ENCODE peak calls at places on chromosome 6, in four cellular contexts. P is HepG2, F is WTC11, A is K562. X is an unnamed sample.
A peak's percentile ranks its signal among the peaks of the same experiment; 100 is the strongest.

GRCh38 chr6:93419304-93420162 is at the start of gene EPHA7:
- DNase-seq in F (peak; percentile 99), P (no peak), A (peak; percentile 23), X (no peak)

GRCh38 chr6:79813143-79813542 is 134.2 kb downstream of the ELOVL4 start:
- DNase-seq in F (no peak), P (no peak), A (no peak), X (no peak)

GRCh38 chr6:16764188-16764950 is 3.1 kb upstream of the ATXN1 start:
- DNase-seq in F (no peak), P (peak; percentile 53), A (no peak), X (no peak)

GRCh38 chr6:154653385-154653784 is 79.8 kb upstream of the SCAF8 start:
- DNase-seq in A (no peak), P (no peak), F (no peak), X (no peak)

GRCh38 chr6:37029249-37029959 is 23.9 kb downstream of the FGD2 start:
- DNase-seq in P (peak; percentile 84), A (peak; percentile 95), F (peak; percentile 73), X (no peak)

GRCh38 chr6:53410508-53411258 is 61.9 kb upstream of the ELOVL5 start:
- DNase-seq in F (peak; percentile 25), A (peak; percentile 34), P (peak; percentile 56), X (peak; percentile 37)

GRCh38 chr6:139436521-139437348 is 62.3 kb upstream of the CITED2 start:
- DNase-seq in A (no peak), F (no peak), P (no peak), X (no peak)

GRCh38 chr6:27591660-27592059 is 118.8 kb upstream of the ZNF184 start:
- DNase-seq in P (peak; percentile 72), F (no peak), A (peak; percentile 54), X (no peak)

GRCh38 chr6:136952714-136953260 is 30.7 kb downstream of the SLC35D3 start:
- DNase-seq in P (no peak), A (no peak), F (no peak), X (no peak)

GRCh38 chr6:56808871-56809359 is 146.0 kb upstream of the BEND6 start:
- DNase-seq in A (no peak), P (no peak), F (no peak), X (no peak)

GRCh38 chr6:145815875-145816274 is 1.3 kb upstream of the FBXO30 start:
- DNase-seq in P (no peak), A (no peak), F (no peak), X (no peak)

GRCh38 chr6:150940951-150941350 is 75.4 kb downstream of the MTHFD1L start:
- DNase-seq in A (no peak), P (no peak), F (no peak), X (no peak)

GRCh38 chr6:31621991-31622390 is 1.5 kb downstream of the PRRC2A start:
- DNase-seq in F (no peak), P (no peak), A (no peak), X (no peak)

GRCh38 chr6:104613416-104614001 is 246.2 kb downstream of the HACE1 start:
- DNase-seq in A (no peak), F (no peak), P (peak; percentile 15), X (no peak)

GRCh38 chr6:108565893-108566292 is 5.2 kb downstream of the FOXO3 start:
- DNase-seq in P (peak; percentile 81), F (no peak), A (no peak), X (no peak)

GRCh38 chr6:71402101-71402500 is 113.5 kb downstream of the OGFRL1 start:
- DNase-seq in P (no peak), F (no peak), A (no peak), X (no peak)

GRCh38 chr6:108684809-108685329 is 124.2 kb downstream of the FOXO3 start:
- DNase-seq in F (no peak), A (no peak), P (no peak), X (no peak)

GRCh38 chr6:106128981-106129761 is 43.0 kb downstream of the PRDM1 start:
- DNase-seq in F (no peak), P (no peak), A (no peak), X (no peak)
- TF ChIP-seq CBFB in F (no peak), P (no peak), A (no peak), X (no peak)

GRCh38 chr6:162605881-162606280 is 121.7 kb downstream of the PRKN start:
- DNase-seq in A (no peak), P (no peak), F (no peak), X (no peak)
- TF ChIP-seq CBFB in A (no peak), P (no peak), F (no peak), X (no peak)

GRCh38 chr6:20539387-20539786 is 5.1 kb downstream of the CDKAL1 start:
- DNase-seq in A (no peak), P (no peak), F (no peak), X (no peak)
- TF ChIP-seq CBFB in A (no peak), P (no peak), F (no peak), X (no peak)

GRCh38 chr6:41711323-41712038 is 23.9 kb downstream of the TFEB start:
- DNase-seq in P (no peak), A (no peak), F (no peak), X (no peak)
- TF ChIP-seq CBFB in P (no peak), A (no peak), F (no peak), X (no peak)